ENCODE peak calls at places on chromosomes 12 and 14, in five cellular contexts. One of them, this sample, is unnamed.
A peak's percentile ranks its signal among the peaks of the same experiment; 100 is the strongest.

GRCh38 chr14:25150934-25151790 is 101.2 kb upstream of the STXBP6 start:
- DNase-seq in upper lobe of left lung: no peak
- DNase-seq in A549: peak; percentile 10
- DNase-seq in GM12878: peak; percentile 1
- DNase-seq in stomach: no peak
- DNase-seq in this sample: no peak

GRCh38 chr12:123854918-123855317 is 92.8 kb downstream of the DNAH10 start:
- DNase-seq in upper lobe of left lung: no peak
- DNase-seq in GM12878: no peak
- DNase-seq in A549: no peak
- DNase-seq in stomach: no peak
- DNase-seq in this sample: no peak

GRCh38 chr12:113586461-113586860 is 114.8 kb upstream of the LHX5 start:
- DNase-seq in stomach: no peak
- DNase-seq in GM12878: no peak
- DNase-seq in A549: no peak
- DNase-seq in upper lobe of left lung: no peak
- DNase-seq in this sample: no peak

GRCh38 chr12:63952980-63953379 is 108.5 kb downstream of the SRGAP1 start:
- DNase-seq in upper lobe of left lung: no peak
- DNase-seq in stomach: no peak
- DNase-seq in GM12878: no peak
- DNase-seq in A549: no peak
- DNase-seq in this sample: no peak

GRCh38 chr14:66111891-66112290 is 374.3 kb upstream of the CCDC196 start:
- DNase-seq in upper lobe of left lung: peak; percentile 33
- DNase-seq in GM12878: no peak
- DNase-seq in A549: no peak
- DNase-seq in stomach: no peak
- DNase-seq in this sample: no peak

GRCh38 chr12:128178971-128179370 is 88.0 kb upstream of the TMEM132C start:
- DNase-seq in upper lobe of left lung: no peak
- DNase-seq in GM12878: no peak
- DNase-seq in stomach: no peak
- DNase-seq in A549: no peak
- DNase-seq in this sample: no peak

GRCh38 chr12:94500831-94501567 is 41.3 kb upstream of the CEP83 start:
- DNase-seq in GM12878: no peak
- DNase-seq in upper lobe of left lung: no peak
- DNase-seq in A549: no peak
- DNase-seq in stomach: no peak
- DNase-seq in this sample: no peak

GRCh38 chr14:75562048-75562447 is 16.4 kb upstream of the FLVCR2 start:
- DNase-seq in upper lobe of left lung: no peak
- DNase-seq in A549: no peak
- DNase-seq in GM12878: no peak
- DNase-seq in stomach: no peak
- DNase-seq in this sample: no peak

GRCh38 chr14:38951451-38951850 is 151.6 kb downstream of the SEC23A start:
- DNase-seq in upper lobe of left lung: no peak
- DNase-seq in A549: no peak
- DNase-seq in GM12878: no peak
- DNase-seq in stomach: no peak
- DNase-seq in this sample: no peak

GRCh38 chr12:99213047-99213446 is 434.5 kb upstream of the GARIN6 start:
- DNase-seq in GM12878: no peak
- DNase-seq in stomach: no peak
- DNase-seq in upper lobe of left lung: no peak
- DNase-seq in A549: no peak
- DNase-seq in this sample: no peak

GRCh38 chr14:50040401-50040775 is 76.0 kb downstream of the VCPKMT start:
- DNase-seq in GM12878: no peak
- DNase-seq in upper lobe of left lung: no peak
- DNase-seq in A549: peak; percentile 64
- DNase-seq in stomach: peak; percentile 29
- DNase-seq in this sample: peak; percentile 57

GRCh38 chr12:70338531-70338930 is 27.6 kb upstream of the KCNMB4 start:
- DNase-seq in GM12878: no peak
- DNase-seq in stomach: no peak
- DNase-seq in A549: no peak
- DNase-seq in upper lobe of left lung: no peak
- DNase-seq in this sample: no peak

GRCh38 chr12:116397148-116397547 is 119.7 kb upstream of the MED13L start:
- DNase-seq in stomach: no peak
- DNase-seq in upper lobe of left lung: no peak
- DNase-seq in A549: no peak
- DNase-seq in GM12878: no peak
- DNase-seq in this sample: no peak

GRCh38 chr14:104800600-104801283 is at the start of gene ZBTB42:
- DNase-seq in A549: no peak
- DNase-seq in stomach: peak; percentile 95
- DNase-seq in upper lobe of left lung: peak; percentile 96
- DNase-seq in GM12878: no peak
- DNase-seq in this sample: peak; percentile 91

DNA sequence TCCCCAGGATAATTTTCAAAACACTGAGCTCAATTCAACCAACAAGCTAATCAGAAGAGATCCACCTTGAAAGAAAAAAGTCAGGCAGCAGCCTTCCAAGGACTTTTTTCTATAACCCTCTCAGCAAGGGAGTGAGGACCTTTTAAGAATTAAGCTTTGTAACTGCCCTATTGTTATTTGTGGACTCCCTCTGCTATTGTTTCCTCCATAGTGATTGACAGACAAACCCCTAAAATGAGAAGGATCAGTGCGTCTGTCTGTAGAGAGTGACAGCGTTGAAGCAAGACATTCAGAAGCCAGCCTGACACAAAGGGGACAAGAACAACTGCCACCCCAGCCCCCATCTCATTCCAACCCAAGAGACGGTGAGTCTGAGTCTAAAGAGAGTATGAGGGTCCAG is 30.3 kb upstream of the BTG1 start:
- DNase-seq in stomach: no peak
- DNase-seq in GM12878: no peak
- DNase-seq in A549: no peak
- DNase-seq in upper lobe of left lung: no peak
- DNase-seq in this sample: no peak
- TF ChIP-seq EP300 in stomach: no peak
- TF ChIP-seq EP300 in GM12878: no peak
- TF ChIP-seq EP300 in A549: no peak
- TF ChIP-seq EP300 in upper lobe of left lung: no peak
- TF ChIP-seq EP300 in this sample: no peak

GRCh38 chr12:51926064-51926632 is 18.8 kb downstream of the ACVRL1 start:
- DNase-seq in upper lobe of left lung: no peak
- DNase-seq in stomach: no peak
- DNase-seq in GM12878: no peak
- DNase-seq in A549: no peak
- DNase-seq in this sample: no peak
- TF ChIP-seq EP300 in upper lobe of left lung: peak; percentile 34
- TF ChIP-seq EP300 in stomach: no peak
- TF ChIP-seq EP300 in GM12878: no peak
- TF ChIP-seq EP300 in A549: no peak
- TF ChIP-seq EP300 in this sample: no peak

DNA sequence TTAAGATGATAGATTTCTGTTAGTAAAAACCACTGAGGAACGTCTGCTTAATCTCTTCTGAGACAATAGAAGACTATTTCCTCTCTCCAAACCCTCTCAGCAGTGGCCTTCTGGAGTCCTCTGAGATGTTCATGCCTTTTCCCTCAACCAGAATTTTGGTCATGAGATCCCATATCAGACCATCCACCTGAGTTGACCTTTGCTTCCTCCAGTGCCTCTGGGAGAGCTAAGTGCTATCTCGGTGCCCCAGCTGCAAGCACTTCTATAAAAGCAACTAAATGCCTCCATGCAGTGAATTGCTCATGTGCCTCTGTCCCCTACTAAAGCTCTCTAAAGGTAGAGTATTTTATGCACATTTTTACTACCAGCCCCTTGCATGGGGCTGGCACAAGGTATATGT is 172.8 kb upstream of the BCL2L14 start:
- DNase-seq in GM12878: no peak
- DNase-seq in A549: no peak
- DNase-seq in upper lobe of left lung: no peak
- DNase-seq in stomach: no peak
- DNase-seq in this sample: no peak
- TF ChIP-seq EP300 in GM12878: no peak
- TF ChIP-seq EP300 in A549: no peak
- TF ChIP-seq EP300 in upper lobe of left lung: no peak
- TF ChIP-seq EP300 in stomach: no peak
- TF ChIP-seq EP300 in this sample: no peak

GRCh38 chr14:28820677-28821076 is 54.1 kb downstream of the FOXG1 start:
- DNase-seq in A549: no peak
- DNase-seq in GM12878: no peak
- DNase-seq in stomach: no peak
- DNase-seq in upper lobe of left lung: no peak
- DNase-seq in this sample: no peak
- TF ChIP-seq EP300 in A549: no peak
- TF ChIP-seq EP300 in GM12878: no peak
- TF ChIP-seq EP300 in stomach: no peak
- TF ChIP-seq EP300 in upper lobe of left lung: no peak
- TF ChIP-seq EP300 in this sample: no peak

GRCh38 chr12:82959821-82960220 is 273.1 kb downstream of the TMTC2 start:
- DNase-seq in A549: no peak
- DNase-seq in upper lobe of left lung: no peak
- DNase-seq in GM12878: no peak
- DNase-seq in stomach: no peak
- DNase-seq in this sample: no peak

GRCh38 chr12:82966160-82966559 is 279.5 kb downstream of the TMTC2 start:
- DNase-seq in upper lobe of left lung: no peak
- DNase-seq in GM12878: no peak
- DNase-seq in A549: no peak
- DNase-seq in stomach: no peak
- DNase-seq in this sample: no peak

GRCh38 chr12:82968644-82969339 is 282.1 kb downstream of the TMTC2 start:
- DNase-seq in GM12878: no peak
- DNase-seq in A549: no peak
- DNase-seq in upper lobe of left lung: no peak
- DNase-seq in stomach: no peak
- DNase-seq in this sample: no peak

GRCh38 chr12:82964446-82964845 is 277.7 kb downstream of the TMTC2 start:
- DNase-seq in upper lobe of left lung: no peak
- DNase-seq in stomach: no peak
- DNase-seq in GM12878: no peak
- DNase-seq in A549: no peak
- DNase-seq in this sample: no peak

GRCh38 chr12:82963961-82964360 is 277.3 kb downstream of the TMTC2 start:
- DNase-seq in upper lobe of left lung: no peak
- DNase-seq in GM12878: no peak
- DNase-seq in A549: no peak
- DNase-seq in stomach: no peak
- DNase-seq in this sample: no peak
- TF ChIP-seq EP300 in upper lobe of left lung: no peak
- TF ChIP-seq EP300 in GM12878: no peak
- TF ChIP-seq EP300 in A549: no peak
- TF ChIP-seq EP300 in stomach: no peak
- TF ChIP-seq EP300 in this sample: no peak